ENCODE peak calls at places on chromosomes 4 and X, in six cellular contexts. T, A, I, H, G and R are unnamed samples.

GRCh38 chr4:148030486-148030885 is 298.6 kb downstream of the ARHGAP10 start:
- DNase-seq in H (no peak), I (no peak), G (peak; percentile 93), A (no peak), T (no peak), R (no peak)

GRCh38 chr4:77044458-77045124 is 31.2 kb downstream of the CCNI start:
- DNase-seq in T (no peak), G (peak; percentile 78), I (no peak), A (no peak), H (no peak), R (no peak)

GRCh38 chr4:145909773-145910172 is 28.9 kb downstream of the ZNF827 start:
- DNase-seq in I (no peak), T (no peak), A (no peak), H (no peak), G (no peak), R (no peak)

GRCh38 chr4:118206627-118207026 is 146.2 kb downstream of the PRSS12 start:
- DNase-seq in H (no peak), I (no peak), G (peak; percentile 2), T (no peak), A (no peak), R (no peak)

GRCh38 chrX:134749651-134750450 is 91.6 kb upstream of the PLAC1 start:
- DNase-seq in I (no peak), H (no peak), A (no peak), G (peak; percentile 39), T (no peak), R (no peak)

GRCh38 chr4:6918345-6918744 is 8.7 kb downstream of the TBC1D14 start:
- DNase-seq in H (no peak), G (no peak), I (no peak), T (no peak), A (no peak), R (no peak)

GRCh38 chr4:17347445-17347844 is 164.4 kb downstream of the QDPR start:
- DNase-seq in A (no peak), I (no peak), G (peak; percentile 65), H (no peak), T (no peak), R (peak; percentile 30)

GRCh38 chr4:40316782-40317635 is 18.1 kb upstream of the CHRNA9 start:
- DNase-seq in H (peak; percentile 60), T (peak; percentile 76), I (peak; percentile 78), A (peak; percentile 61), G (peak; percentile 98), R (peak; percentile 69)

GRCh38 chrX:23855569-23855968 is 52.2 kb downstream of the APOO start:
- DNase-seq in G (no peak), I (no peak), A (no peak), H (no peak), T (no peak), R (no peak)

GRCh38 chr4:68175562-68176155 is 46.0 kb upstream of the TMPRSS11F start:
- DNase-seq in T (no peak), H (no peak), I (peak; percentile 21), A (no peak), G (peak; percentile 75), R (peak; percentile 17)

GRCh38 chrX:140744085-140744484 is 34.5 kb downstream of the LINC00632 start:
- DNase-seq in T (no peak), A (no peak), I (no peak), H (no peak), G (no peak), R (no peak)

GRCh38 chrX:28189011-28189410 is 207.8 kb upstream of the DCAF8L1 start:
- DNase-seq in G (peak; percentile 3), A (no peak), T (no peak), H (no peak), I (peak; percentile 47), R (no peak)

GRCh38 chr4:186190456-186191265 is 706 bp upstream of the CYP4V2 start:
- DNase-seq in T (no peak), I (no peak), H (peak; percentile 72), A (peak; percentile 74), G (peak; percentile 32), R (peak; percentile 69)

GRCh38 chr4:141081921-141082381 is 51.3 kb downstream of the RNF150 start:
- DNase-seq in H (no peak), I (no peak), T (no peak), G (no peak), A (no peak), R (no peak)

GRCh38 chrX:76172325-76172887 is 456 bp upstream of the PBDC1 start:
- DNase-seq in G (no peak), T (no peak), H (no peak), I (no peak), A (no peak), R (no peak)

GRCh38 chrX:23118890-23119527 is 119.2 kb downstream of the DDX53 start:
- DNase-seq in A (no peak), H (no peak), T (no peak), I (no peak), G (no peak), R (no peak)

GRCh38 chrX:28188526-28188925 is 207.3 kb upstream of the DCAF8L1 start:
- DNase-seq in H (no peak), A (no peak), T (no peak), G (no peak), I (no peak), R (no peak)

GRCh38 chr4:15436515-15436914 is 8.7 kb downstream of the C1QTNF7 start:
- DNase-seq in H (no peak), G (peak; percentile 48), A (no peak), I (peak; percentile 9), T (no peak), R (no peak)

GRCh38 chr4:3683744-3684421 is 82.3 kb upstream of the ADRA2C start:
- DNase-seq in A (no peak), T (no peak), H (peak; percentile 38), G (no peak), I (no peak), R (no peak)

GRCh38 chr4:144831971-144832370 is 186.0 kb downstream of the HHIP start:
- DNase-seq in G (no peak), T (no peak), H (no peak), A (no peak), I (no peak), R (no peak)

GRCh38 chr4:186345184-186345583 is 79.2 kb downstream of the F11 start:
- DNase-seq in T (no peak), H (no peak), A (no peak), G (no peak), I (no peak), R (no peak)

GRCh38 chrX:9816094-9816700 is 30.0 kb downstream of the SHROOM2 start:
- DNase-seq in G (no peak), I (no peak), H (no peak), T (no peak), A (no peak), R (no peak)

GRCh38 chr4:38381788-38382187 is 282.2 kb upstream of the KLF3 start:
- DNase-seq in I (no peak), T (no peak), A (peak; percentile 70), H (no peak), G (peak; percentile 91), R (no peak)

GRCh38 chrX:25034889-25035288 is 19.1 kb upstream of the ARX start:
- DNase-seq in H (no peak), G (no peak), T (no peak), A (no peak), I (no peak), R (no peak)

GRCh38 chrX:96407043-96407442 is 277.6 kb upstream of the DIAPH2 start:
- DNase-seq in T (no peak), H (no peak), I (no peak), G (peak; percentile 62), A (no peak), R (no peak)

GRCh38 chrX:49915352-49916222 is 6.8 kb upstream of the CLCN5 start:
- DNase-seq in I (peak; percentile 14), T (no peak), H (no peak), G (peak; percentile 75), A (peak; percentile 62), R (peak; percentile 36)

GRCh38 chrX:41275661-41276609 is 58.0 kb upstream of the DDX3X start:
- DNase-seq in G (peak; percentile 65), H (peak; percentile 79), T (peak; percentile 74), A (peak; percentile 81), I (no peak), R (peak; percentile 37)

GRCh38 chrX:129731228-129731627 is 7.6 kb upstream of the XPNPEP2 start:
- DNase-seq in H (no peak), T (no peak), I (no peak), A (no peak), G (no peak), R (no peak)

GRCh38 chr4:143355540-143356217 is 19.0 kb downstream of the GAB1 start:
- DNase-seq in A (no peak), G (peak; percentile 56), T (no peak), H (no peak), I (no peak), R (no peak)

GRCh38 chr4:121454251-121454979 is 73.6 kb upstream of the QRFPR start:
- DNase-seq in T (no peak), G (peak; percentile 7), A (no peak), H (no peak), I (no peak), R (no peak)

GRCh38 chr4:52111995-52112394 is 60.9 kb downstream of the SPATA18 start:
- DNase-seq in A (no peak), G (no peak), H (no peak), I (no peak), T (no peak), R (no peak)

GRCh38 chrX:1465261-1466231 is 12.8 kb upstream of the ASMTL start:
- DNase-seq in G (no peak), H (no peak), T (peak; percentile 57), A (no peak), I (no peak), R (no peak)

GRCh38 chr4:97942137-97942536 is 201.1 kb downstream of the STPG2 start:
- DNase-seq in T (no peak), G (no peak), H (no peak), I (peak; percentile 10), A (no peak), R (no peak)

GRCh38 chr4:79864470-79865190 is 208.4 kb downstream of the ANTXR2 start:
- DNase-seq in I (no peak), H (no peak), A (no peak), G (no peak), T (no peak), R (no peak)

GRCh38 chr4:139018971-139019758 is 3.6 kb downstream of the NOCT start:
- DNase-seq in G (peak; percentile 42), A (no peak), I (no peak), T (no peak), H (no peak), R (no peak)

GRCh38 chr4:135256111-135256510 is 1054.5 kb upstream of the PABPC4L start:
- DNase-seq in A (no peak), H (no peak), G (peak; percentile 7), I (no peak), T (no peak), R (no peak)

GRCh38 chrX:138890491-138890890 is 179.0 kb upstream of the FGF13 start:
- DNase-seq in G (peak; percentile 61), A (no peak), H (no peak), I (no peak), T (no peak), R (no peak)